ENCODE peak calls at places on chromosome 11, in nine cellular contexts. H is ovary; A is gastrocnemius medialis; F is left ventricle myocardium inferior; I is fibroblast of pulmonary artery; L is esophagus squamous epithelium; U is activated CD8-positive, alpha-beta T cell treated with anti-CD3 and anti-CD28 coated beads for 36 hours; K is body of pancreas; S is OCI-LY7. Q is an unnamed sample.

GRCh38 chr11:111101836-111102235 is 143.7 kb upstream of the POU2AF2 start:
- DNase-seq in H (no peak), A (no peak), F (no peak), I (no peak), L (no peak), U (no peak), K (no peak), S (no peak), Q (no peak)

GRCh38 chr11:112265659-112266409 is 5.2 kb upstream of the PLET1 start:
- DNase-seq in H (peak), A (no peak), F (no peak), I (no peak), L (no peak), U (no peak), K (no peak), S (no peak), Q (no peak)

GRCh38 chr11:3639841-3640240 is 2.0 kb downstream of the ART5 start:
- DNase-seq in H (no peak), A (no peak), F (no peak), I (no peak), L (no peak), U (no peak), K (no peak), S (no peak), Q (no peak)

GRCh38 chr11:102807921-102808320 is 10.0 kb upstream of the MMP1 start:
- DNase-seq in H (no peak), A (no peak), F (no peak), I (no peak), L (no peak), U (peak), K (peak), S (peak), Q (peak)

GRCh38 chr11:28756977-28757376 is 648.8 kb downstream of the METTL15 start:
- DNase-seq in H (no peak), A (no peak), F (no peak), I (peak), L (no peak), U (no peak), K (no peak), S (no peak), Q (no peak)

GRCh38 chr11:128497057-128497957 is 90.1 kb downstream of the ETS1 start:
- DNase-seq in H (peak), A (peak), F (no peak), I (peak), L (no peak), U (peak), K (peak), S (no peak), Q (no peak)

GRCh38 chr11:130062030-130062429 is 7.7 kb upstream of the APLP2 start:
- DNase-seq in H (no peak), A (no peak), F (no peak), I (no peak), L (no peak), U (no peak), K (no peak), S (no peak), Q (no peak)

GRCh38 chr11:35160248-35160820 is 21.4 kb downstream of the CD44 start:
- DNase-seq in H (no peak), A (no peak), F (no peak), I (no peak), L (no peak), U (peak), K (no peak), S (no peak), Q (no peak)

GRCh38 chr11:119794756-119795155 is 65.8 kb upstream of the NECTIN1 start:
- DNase-seq in H (no peak), A (no peak), F (no peak), I (no peak), L (no peak), U (no peak), K (no peak), S (no peak), Q (no peak)
- TF ChIP-seq CTCF in H (no peak), A (no peak), F (no peak), I (no peak), L (no peak), U (no peak), K (no peak), S (no peak), Q (no peak)

DNA sequence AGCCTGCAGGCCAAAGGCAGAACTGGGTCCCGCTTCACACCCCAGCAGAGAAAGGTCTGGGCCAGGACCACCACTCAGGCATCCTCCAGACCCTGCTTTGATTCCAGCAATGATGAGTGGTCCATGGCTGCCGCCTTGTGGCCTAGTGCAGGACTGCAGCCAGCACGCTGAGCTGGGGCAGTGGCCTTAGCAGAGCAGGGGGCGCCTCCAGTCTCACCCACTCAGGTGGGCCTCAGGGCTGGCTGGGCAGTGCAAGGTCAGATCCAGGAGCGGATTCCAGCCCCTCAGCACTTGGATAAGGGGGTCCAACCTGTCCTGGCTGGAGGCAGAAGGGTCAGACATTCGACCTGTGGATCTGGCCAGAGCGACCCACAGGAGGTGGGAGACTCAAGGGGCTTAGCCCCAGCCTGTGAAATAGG is 9.6 kb upstream of the PDE2A start:
- DNase-seq in H (peak), A (no peak), F (peak), I (peak), L (no peak), U (peak), K (peak), S (peak), Q (peak)
- TF ChIP-seq CTCF in H (peak), A (peak), F (peak), I (peak), L (peak), U (peak), K (peak), S (peak), Q (peak)

DNA sequence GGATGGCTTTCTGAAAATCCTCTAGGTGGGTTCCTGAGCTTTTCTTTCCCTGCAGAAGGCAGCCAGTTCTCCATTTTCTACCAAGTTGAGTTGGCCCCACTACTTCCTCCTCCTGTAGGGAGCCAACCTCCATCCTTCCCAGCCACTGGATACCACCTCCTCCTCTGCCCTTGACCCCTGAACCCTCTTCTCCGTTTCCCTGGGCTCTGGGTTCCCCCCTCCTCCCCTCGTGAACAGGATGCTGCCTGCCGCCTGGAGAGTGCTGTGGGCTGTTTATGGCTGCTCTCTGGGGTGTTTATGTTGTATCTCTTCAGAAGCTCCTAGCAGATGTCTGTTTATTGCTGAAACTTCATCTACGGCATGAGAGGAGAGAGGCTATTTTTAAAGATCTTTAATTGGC is 8.6 kb downstream of the MICAL2 start:
- DNase-seq in H (peak), A (no peak), F (no peak), I (no peak), L (no peak), U (no peak), K (no peak), S (no peak), Q (no peak)
- TF ChIP-seq CTCF in H (no peak), A (no peak), F (peak), I (peak), L (no peak), U (no peak), K (no peak), S (no peak), Q (no peak)

GRCh38 chr11:71083105-71083504 is 169.3 kb downstream of the SHANK2 start:
- DNase-seq in H (no peak), A (no peak), F (no peak), I (no peak), L (no peak), U (no peak), K (no peak), S (no peak), Q (no peak)

GRCh38 chr11:71084306-71085012 is 167.9 kb downstream of the SHANK2 start:
- DNase-seq in H (no peak), A (no peak), F (no peak), I (no peak), L (no peak), U (no peak), K (no peak), S (no peak), Q (no peak)

GRCh38 chr11:71089571-71089970 is 162.8 kb downstream of the SHANK2 start:
- DNase-seq in H (no peak), A (no peak), F (no peak), I (no peak), L (no peak), U (no peak), K (no peak), S (no peak), Q (no peak)

GRCh38 chr11:71082454-71082853 is 169.9 kb downstream of the SHANK2 start:
- DNase-seq in H (no peak), A (no peak), F (no peak), I (no peak), L (no peak), U (no peak), K (no peak), S (no peak), Q (no peak)

DNA sequence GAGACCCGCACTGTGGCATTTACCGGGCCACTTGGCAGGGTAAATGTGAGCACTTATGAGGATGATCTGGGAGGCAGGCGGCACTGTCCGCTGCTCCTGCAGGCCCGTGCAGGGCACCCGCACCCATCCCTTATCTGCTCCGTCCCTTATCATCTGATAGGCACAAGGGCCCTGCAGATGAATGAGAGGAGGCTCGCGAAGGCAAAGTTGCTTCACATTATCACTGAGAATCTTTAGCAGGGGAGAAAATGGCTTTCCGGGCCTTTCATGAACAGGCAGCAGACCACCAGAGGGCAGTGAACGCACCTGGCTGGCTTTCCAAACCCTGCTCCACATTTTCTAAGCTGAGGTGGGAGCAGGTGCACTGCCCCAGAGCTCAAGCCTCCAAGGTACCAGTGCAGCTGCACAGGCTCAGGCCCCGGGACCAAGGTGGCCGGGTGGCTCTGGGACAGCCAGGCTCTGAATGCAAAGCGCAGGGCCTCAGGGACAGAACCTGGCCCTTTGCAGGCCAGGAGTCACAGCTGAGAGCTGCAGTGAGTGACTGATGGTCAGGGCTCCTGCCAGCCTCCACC is 165.6 kb downstream of the SHANK2 start:
- DNase-seq in H (peak), A (no peak), F (no peak), I (peak), L (no peak), U (peak), K (peak), S (peak), Q (no peak)
- TF ChIP-seq CTCF in H (no peak), A (no peak), F (peak), I (peak), L (no peak), U (peak), K (peak), S (peak), Q (peak)

Q was measured in lower lobe of right lung.